ENCODE peak calls at places on chromosomes 4 and X, in nine cellular contexts. L is lower leg skin, Y is mucosa of descending colon, H is astrocyte of the spinal cord, T is BE2C, Q is kidney epithelial cell, A is fibroblast of the aortic adventitia, U is suprapubic skin, R is GM20000. M is an unnamed sample.
A peak's percentile ranks its signal among the peaks of the same experiment; 100 is the strongest.

GRCh38 chr4:74794341-74794801 is at the start of gene BTC:
- DNase-seq in L (peak; percentile 13), Y (peak; percentile 79), H (peak; percentile 5), T (no peak), Q (no peak), A (peak; percentile 7), U (peak; percentile 50), R (no peak), M (no peak)

GRCh38 chr4:55445921-55446577 is 50.3 kb downstream of the TMEM165 start:
- DNase-seq in L (no peak), Y (no peak), H (peak; percentile 79), T (no peak), Q (peak; percentile 35), A (peak; percentile 73), U (no peak), R (no peak), M (peak; percentile 85)

GRCh38 chr4:64890131-64890710 is 481.0 kb upstream of the TECRL start:
- DNase-seq in L (no peak), Y (no peak), H (peak; percentile 30), T (no peak), Q (no peak), A (no peak), U (no peak), R (no peak), M (no peak)

GRCh38 chr4:142402156-142402555 is 443.9 kb downstream of the INPP4B start:
- DNase-seq in L (no peak), Y (no peak), H (peak; percentile 51), T (no peak), Q (no peak), A (peak; percentile 38), U (no peak), R (no peak), M (no peak)

GRCh38 chrX:120450163-120450562 is 18.9 kb downstream of the LAMP2 start:
- DNase-seq in L (no peak), Y (no peak), H (no peak), T (peak; percentile 8), Q (no peak), A (peak; percentile 10), U (no peak), R (no peak), M (no peak)

GRCh38 chr4:89752932-89753598 is 83.9 kb downstream of the SNCA start:
- DNase-seq in L (peak; percentile 26), Y (no peak), H (peak; percentile 94), T (peak; percentile 32), Q (peak; percentile 97), A (peak; percentile 81), U (peak; percentile 69), R (no peak), M (peak; percentile 96)

GRCh38 chrX:7027071-7027470 is 120.4 kb upstream of the STS start:
- DNase-seq in L (no peak), Y (peak; percentile 29), H (no peak), T (no peak), Q (no peak), A (no peak), U (no peak), R (no peak), M (no peak)

GRCh38 chr4:126445596-126445995 is 1130.8 kb downstream of the FAT4 start:
- DNase-seq in L (no peak), Y (no peak), H (peak; percentile 3), T (no peak), Q (no peak), A (no peak), U (no peak), R (no peak), M (no peak)

GRCh38 chr4:147361726-147362125 is 119.2 kb upstream of the EDNRA start:
- DNase-seq in L (no peak), Y (no peak), H (peak; percentile 94), T (peak; percentile 46), Q (peak; percentile 71), A (peak; percentile 89), U (no peak), R (no peak), M (peak; percentile 72)

GRCh38 chr4:56730097-56730496 is 49.0 kb upstream of the HOPX start:
- DNase-seq in L (no peak), Y (no peak), H (no peak), T (no peak), Q (no peak), A (no peak), U (no peak), R (no peak), M (no peak)

GRCh38 chr4:133969202-133969873 is 232.3 kb downstream of the PABPC4L start:
- DNase-seq in L (no peak), Y (no peak), H (peak; percentile 68), T (peak; percentile 74), Q (no peak), A (peak; percentile 4), U (no peak), R (no peak), M (no peak)

GRCh38 chr4:52259978-52260377 is 208.9 kb downstream of the SPATA18 start:
- DNase-seq in L (no peak), Y (no peak), H (no peak), T (no peak), Q (no peak), A (no peak), U (no peak), R (no peak), M (no peak)

GRCh38 chrX:53283099-53283498 is 1.7 kb upstream of the IQSEC2 start:
- DNase-seq in L (no peak), Y (no peak), H (no peak), T (no peak), Q (no peak), A (no peak), U (no peak), R (no peak), M (no peak)

GRCh38 chrX:106791495-106791894 is 11.0 kb upstream of the TBC1D8B start:
- DNase-seq in L (no peak), Y (no peak), H (no peak), T (no peak), Q (no peak), A (peak; percentile 54), U (no peak), R (no peak), M (no peak)

GRCh38 chr4:39472396-39472795 is 13.5 kb downstream of the LIAS start:
- DNase-seq in L (no peak), Y (no peak), H (no peak), T (no peak), Q (no peak), A (no peak), U (no peak), R (no peak), M (no peak)

GRCh38 chr4:53490965-53491622 is 100.2 kb downstream of the LNX1 start:
- DNase-seq in L (peak; percentile 41), Y (no peak), H (peak; percentile 83), T (peak; percentile 19), Q (no peak), A (peak; percentile 98), U (no peak), R (peak; percentile 19), M (peak; percentile 82)

DNA sequence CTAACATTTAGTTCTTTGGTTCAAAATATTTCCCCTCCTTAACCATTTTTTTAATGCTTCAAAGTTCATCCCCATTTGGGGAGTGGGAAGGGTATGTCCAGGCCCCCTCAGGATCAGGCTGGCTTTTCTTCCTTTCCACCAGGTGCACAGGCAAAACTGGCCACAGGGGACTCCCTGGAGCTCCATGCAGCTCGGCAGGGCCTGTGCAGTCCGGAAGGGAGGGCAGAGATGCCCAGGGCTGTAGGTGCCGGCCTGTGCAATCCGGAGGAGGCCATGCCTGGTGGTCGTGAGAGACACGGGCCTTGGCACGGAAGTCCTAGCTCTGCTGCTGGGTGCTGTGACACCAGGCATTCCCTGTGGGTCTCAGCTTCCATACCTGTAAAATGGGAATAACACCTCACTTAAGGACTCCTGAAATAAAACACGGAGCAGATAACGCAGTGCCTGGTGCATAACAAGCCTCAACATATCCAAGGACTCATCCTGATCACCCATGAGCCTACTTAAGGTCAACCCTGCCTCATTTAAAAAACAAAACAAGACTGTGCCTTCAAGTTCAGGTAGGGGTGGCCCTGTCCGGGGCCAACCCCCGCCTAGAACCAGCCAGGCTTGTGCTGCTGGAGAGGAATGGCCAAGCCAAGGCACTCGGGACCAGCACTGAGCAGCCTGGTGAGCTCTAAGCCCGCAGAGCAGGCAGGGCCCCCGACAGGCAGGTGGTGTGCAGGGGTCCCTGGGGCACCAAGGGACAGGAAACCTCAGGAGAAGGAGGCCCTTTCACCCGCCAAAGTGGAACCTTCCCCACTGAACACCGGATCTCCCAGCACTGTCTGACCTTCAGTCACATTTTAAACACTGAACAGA is 21.2 kb upstream of the CYP4V2 start:
- DNase-seq in L (no peak), Y (no peak), H (no peak), T (no peak), Q (no peak), A (no peak), U (no peak), R (no peak), M (no peak)
- TF ChIP-seq CTCF in L (no peak), Y (no peak), H (peak; percentile 3), T (peak; percentile 19), Q (peak; percentile 19), A (peak; percentile 7), U (no peak), R (no peak), M (no peak)

GRCh38 chr4:3711183-3712111 is 54.7 kb upstream of the ADRA2C start:
- DNase-seq in L (no peak), Y (peak; percentile 12), H (no peak), T (no peak), Q (no peak), A (no peak), U (peak; percentile 40), R (no peak), M (no peak)
- TF ChIP-seq CTCF in L (no peak), Y (no peak), H (no peak), T (no peak), Q (no peak), A (no peak), U (no peak), R (no peak), M (no peak)

GRCh38 chr4:112766422-112766821 is 129.5 kb downstream of the LARP7 start:
- DNase-seq in L (peak; percentile 15), Y (no peak), H (peak; percentile 45), T (peak; percentile 27), Q (no peak), A (peak; percentile 58), U (no peak), R (peak; percentile 37), M (peak; percentile 34)
- TF ChIP-seq CTCF in L (no peak), Y (no peak), H (peak; percentile 67), T (peak; percentile 56), Q (peak; percentile 67), A (peak; percentile 67), U (no peak), R (no peak), M (peak; percentile 71)

DNA sequence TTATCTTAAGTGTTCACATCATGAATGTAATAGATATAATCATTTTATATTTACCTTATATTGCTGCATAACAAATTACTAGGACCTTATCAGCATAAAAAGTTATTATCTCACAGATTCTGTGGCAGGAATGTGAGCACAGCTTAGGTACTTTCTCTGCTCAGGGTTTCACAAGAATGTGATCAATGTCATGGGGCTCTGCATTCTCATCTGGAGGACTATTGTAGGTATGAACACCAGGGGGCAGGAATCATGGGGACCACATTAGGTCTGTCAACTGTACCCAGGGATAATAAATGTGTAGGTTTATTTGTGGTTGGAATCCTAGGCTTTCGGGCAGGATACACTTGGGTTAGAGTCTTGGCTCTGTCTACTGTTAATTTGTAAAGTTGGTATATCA is 519.2 kb downstream of the ARAP2 start:
- DNase-seq in L (no peak), Y (no peak), H (no peak), T (no peak), Q (no peak), A (no peak), U (no peak), R (no peak), M (no peak)
- TF ChIP-seq CTCF in L (no peak), Y (no peak), H (no peak), T (peak; percentile 21), Q (no peak), A (no peak), U (no peak), R (no peak), M (no peak)

GRCh38 chrX:46577116-46578005 is 3.8 kb downstream of the CHST7 start:
- DNase-seq in L (no peak), Y (no peak), H (no peak), T (no peak), Q (no peak), A (peak; percentile 59), U (no peak), R (no peak), M (peak; percentile 73)
- TF ChIP-seq CTCF in L (no peak), Y (no peak), H (no peak), T (no peak), Q (no peak), A (no peak), U (no peak), R (no peak), M (no peak)

M was measured in HFFc6.